ENCODE peak calls at places on chromosomes 4 and X, in eight cellular contexts. X is HT-29; P is sciatic nerve; S is NCI-H1930; R is HFFc6; H is mesenteric fat pad; L is NCI-H69; N is stimulated activated CD4-positive, alpha-beta T cell treated with anti-CD3 and anti-CD28 coated beads, TNF-alpha, amount 100 ng/mL, for 48 hours. F is an unnamed sample.

GRCh38 chr4:8756816-8757215 is 114.8 kb downstream of the HMX1 start:
- DNase-seq in X (no peak), P (peak), S (no peak), R (no peak), H (peak), L (no peak), N (no peak), F (no peak)

GRCh38 chr4:74999714-75000309 is 66.9 kb downstream of the PARM1 start:
- DNase-seq in X (no peak), P (no peak), S (no peak), R (no peak), H (no peak), L (no peak), N (no peak), F (no peak)

GRCh38 chr4:4428966-4429875 is 42.3 kb downstream of the NSG1 start:
- DNase-seq in X (no peak), P (no peak), S (no peak), R (no peak), H (no peak), L (no peak), N (no peak), F (no peak)

GRCh38 chr4:6893449-6894085 is 16.1 kb upstream of the TBC1D14 start:
- DNase-seq in X (peak), P (no peak), S (no peak), R (no peak), H (no peak), L (no peak), N (no peak), F (peak)

GRCh38 chr4:89109841-89110540 is 1.3 kb upstream of the TIGD2 start:
- DNase-seq in X (no peak), P (no peak), S (no peak), R (no peak), H (no peak), L (peak), N (no peak), F (no peak)

GRCh38 chr4:52848255-52848654 is 13.9 kb upstream of the RASL11B start:
- DNase-seq in X (peak), P (no peak), S (no peak), R (no peak), H (no peak), L (peak), N (no peak), F (peak)

GRCh38 chr4:2617955-2618354 is 81.5 kb downstream of the FAM193A start:
- DNase-seq in X (no peak), P (no peak), S (no peak), R (no peak), H (no peak), L (no peak), N (no peak), F (no peak)

GRCh38 chrX:31266172-31267076 is 194.6 kb upstream of the FTHL17 start:
- DNase-seq in X (no peak), P (peak), S (peak), R (no peak), H (no peak), L (peak), N (no peak), F (peak)

GRCh38 chr4:26719954-26720552 is 136.2 kb downstream of the TBC1D19 start:
- DNase-seq in X (peak), P (no peak), S (peak), R (peak), H (no peak), L (peak), N (no peak), F (peak)

GRCh38 chr4:7146764-7147071 is 45.6 kb upstream of the SORCS2 start:
- DNase-seq in X (no peak), P (no peak), S (no peak), R (no peak), H (no peak), L (no peak), N (no peak), F (no peak)

GRCh38 chr4:84309191-84309590 is 189.9 kb downstream of the NKX6-1 start:
- DNase-seq in X (no peak), P (no peak), S (no peak), R (no peak), H (no peak), L (no peak), N (no peak), F (no peak)

GRCh38 chr4:158376441-158376840 is 145.2 kb upstream of the RXFP1 start:
- DNase-seq in X (no peak), P (no peak), S (no peak), R (no peak), H (no peak), L (no peak), N (no peak), F (no peak)

GRCh38 chr4:165079476-165079875 is 25.8 kb downstream of the TRIM75 start:
- DNase-seq in X (no peak), P (no peak), S (no peak), R (no peak), H (no peak), L (peak), N (no peak), F (peak)

GRCh38 chr4:6124386-6125102 is 75.8 kb downstream of the JAKMIP1 start:
- DNase-seq in X (no peak), P (no peak), S (no peak), R (no peak), H (peak), L (no peak), N (no peak), F (no peak)

GRCh38 chrX:45134303-45134702 is 66.4 kb downstream of the DIPK2B start:
- DNase-seq in X (no peak), P (no peak), S (no peak), R (no peak), H (no peak), L (no peak), N (no peak), F (no peak)

GRCh38 chr4:156321203-156321602 is 367.5 kb upstream of the CTSO start:
- DNase-seq in X (no peak), P (no peak), S (no peak), R (peak), H (no peak), L (no peak), N (no peak), F (no peak)

GRCh38 chr4:66571145-66571544 is 900.9 kb upstream of the EPHA5 start:
- DNase-seq in X (no peak), P (no peak), S (no peak), R (no peak), H (no peak), L (peak), N (no peak), F (no peak)